ENCODE peak calls at places on chromosomes 16 and 17, in eight cellular contexts. K is KG1, M is PC-3, T is NCI-H1930, D is NCI-H1105, I is Caco-2, C is hippocampal formation, V is astrocyte of the spinal cord. E is an unnamed sample.

GRCh38 chr16:11346700-11347319 is 1.6 kb downstream of the RMI2 start:
- DNase-seq in K (no peak), M (no peak), T (no peak), D (no peak), I (no peak), C (no peak), V (no peak), E (no peak)

GRCh38 chr17:65533056-65533745 is 28.2 kb downstream of the AXIN2 start:
- DNase-seq in K (no peak), M (no peak), T (no peak), D (no peak), I (no peak), C (no peak), V (no peak), E (no peak)

GRCh38 chr16:48525201-48526057 is 84.6 kb downstream of the N4BP1 start:
- DNase-seq in K (no peak), M (no peak), T (no peak), D (no peak), I (no peak), C (no peak), V (no peak), E (no peak)

GRCh38 chr17:43713494-43714162 is 45.0 kb downstream of the SOST start:
- DNase-seq in K (no peak), M (peak; percentile 60), T (no peak), D (peak; percentile 6), I (peak; percentile 39), C (no peak), V (no peak), E (peak; percentile 67)

GRCh38 chr16:74862743-74863244 is 88.2 kb upstream of the FA2H start:
- DNase-seq in K (no peak), M (peak; percentile 68), T (no peak), D (peak; percentile 1), I (peak; percentile 78), C (peak; percentile 52), V (peak; percentile 50), E (peak; percentile 69)

GRCh38 chr16:55057866-55058265 is 127.2 kb downstream of the IRX5 start:
- DNase-seq in K (no peak), M (no peak), T (no peak), D (no peak), I (no peak), C (no peak), V (no peak), E (no peak)

GRCh38 chr17:66605561-66605960 is 229.4 kb upstream of the CACNG5 start:
- DNase-seq in K (no peak), M (no peak), T (no peak), D (no peak), I (no peak), C (no peak), V (no peak), E (no peak)

GRCh38 chr16:22205577-22206012 is 483 bp upstream of the EEF2K start:
- DNase-seq in K (no peak), M (no peak), T (no peak), D (no peak), I (no peak), C (no peak), V (no peak), E (no peak)

GRCh38 chr17:65173951-65174683 is 36.9 kb downstream of the RGS9 start:
- DNase-seq in K (no peak), M (no peak), T (no peak), D (no peak), I (no peak), C (no peak), V (no peak), E (no peak)

GRCh38 chr17:50052822-50053653 is 2.9 kb upstream of the ITGA3 start:
- DNase-seq in K (no peak), M (peak; percentile 51), T (no peak), D (no peak), I (peak; percentile 14), C (no peak), V (no peak), E (no peak)

GRCh38 chr16:77548766-77549165 is 113.9 kb upstream of the ADAMTS18 start:
- DNase-seq in K (no peak), M (peak; percentile 4), T (no peak), D (no peak), I (no peak), C (no peak), V (no peak), E (no peak)

GRCh38 chr17:3033248-3033640 is 30.2 kb downstream of the OR1D5 start:
- DNase-seq in K (no peak), M (no peak), T (no peak), D (no peak), I (no peak), C (no peak), V (no peak), E (no peak)

GRCh38 chr17:34858941-34859562 is 102.2 kb downstream of the CCT6B start:
- DNase-seq in K (no peak), M (peak; percentile 2), T (no peak), D (no peak), I (no peak), C (peak; percentile 0), V (no peak), E (no peak)

E was measured in HuH-7.